ENCODE peak calls at places on chromosomes 1 and 21, in five cellular contexts. T is left lung, N is WTC11, J is coronary artery, Y is heart left ventricle. Q is an unnamed sample.

GRCh38 chr1:53899708-53900107 is 5.7 kb downstream of the DIO1 start:
- DNase-seq in T (no peak), N (no peak), J (no peak), Y (no peak), Q (no peak)

GRCh38 chr1:161725888-161726630 is 4.7 kb downstream of the FCRLB start:
- DNase-seq in T (peak), N (peak), J (peak), Y (peak), Q (peak)

GRCh38 chr1:233294991-233295774 is at the start of gene PCNX2:
- DNase-seq in T (peak), N (peak), J (no peak), Y (no peak), Q (peak)

GRCh38 chr21:36035381-36035791 is 24.9 kb downstream of the SETD4 start:
- DNase-seq in T (no peak), N (peak), J (no peak), Y (no peak), Q (no peak)

GRCh38 chr1:171610385-171610784 is 11.7 kb upstream of the MYOCOS start:
- DNase-seq in T (no peak), N (no peak), J (no peak), Y (no peak), Q (no peak)

GRCh38 chr1:87436534-87436933 is 107.9 kb downstream of the LMO4 start:
- DNase-seq in T (no peak), N (no peak), J (no peak), Y (peak), Q (no peak)

GRCh38 chr1:172136925-172137324 is 283.6 kb upstream of the C1orf105 start:
- DNase-seq in T (no peak), N (no peak), J (no peak), Y (no peak), Q (no peak)

GRCh38 chr1:232147215-232147614 is 482.7 kb downstream of the SIPA1L2 start:
- DNase-seq in T (no peak), N (no peak), J (no peak), Y (no peak), Q (no peak)

GRCh38 chr21:15015622-15016471 is 49.0 kb downstream of the NRIP1 start:
- DNase-seq in T (no peak), N (no peak), J (no peak), Y (no peak), Q (no peak)

GRCh38 chr1:218553197-218553596 is 208.1 kb downstream of the TGFB2 start:
- DNase-seq in T (no peak), N (no peak), J (no peak), Y (no peak), Q (no peak)

DNA sequence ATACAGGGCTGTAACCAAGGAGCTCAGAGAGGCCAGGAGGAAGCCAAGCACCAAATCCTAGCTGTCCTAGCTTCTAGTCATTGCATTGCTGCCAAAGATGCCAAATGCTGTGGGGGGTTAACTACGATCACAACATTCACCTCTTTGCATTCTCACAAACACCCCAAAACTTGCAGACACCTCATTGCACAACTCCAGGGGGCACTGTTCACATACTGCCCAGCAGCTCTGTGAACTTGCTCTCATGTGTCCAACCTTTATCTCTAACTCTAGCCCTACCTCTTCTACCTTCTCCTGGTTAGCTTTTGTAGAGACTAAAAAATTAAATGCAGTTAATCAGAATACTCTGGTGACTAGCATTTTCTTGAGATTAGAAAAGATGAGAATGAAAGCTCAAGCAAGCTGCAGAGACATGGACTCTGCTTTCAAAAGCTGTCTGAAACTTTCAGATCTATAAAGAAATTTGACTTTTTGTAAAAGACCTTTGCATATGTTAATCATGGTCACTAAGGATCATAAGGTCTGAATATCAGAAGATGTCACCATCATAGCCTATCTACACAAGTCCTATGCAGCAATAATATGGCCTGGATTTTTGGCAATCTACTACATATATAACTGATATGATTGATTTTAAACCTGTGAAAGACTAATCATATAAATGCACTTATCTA is 14.0 kb upstream of the KIF14 start:
- DNase-seq in T (no peak), N (no peak), J (no peak), Y (no peak), Q (no peak)
- TF ChIP-seq CTCF in T (no peak), N (no peak), J (no peak), Y (no peak), Q (peak)

GRCh38 chr21:25421327-25422028 is 185.8 kb downstream of the MRPL39 start:
- DNase-seq in T (no peak), N (peak), J (no peak), Y (no peak), Q (peak)
- TF ChIP-seq CTCF in T (peak), N (peak), J (no peak), Y (peak), Q (peak)

GRCh38 chr1:69455718-69456117 is 112.0 kb upstream of the LRRC7 start:
- DNase-seq in T (no peak), N (no peak), J (no peak), Y (no peak), Q (no peak)

GRCh38 chr1:69459244-69459643 is 108.5 kb upstream of the LRRC7 start:
- DNase-seq in T (no peak), N (no peak), J (no peak), Y (no peak), Q (no peak)
- TF ChIP-seq CTCF in T (no peak), N (no peak), J (no peak), Y (no peak), Q (no peak)

GRCh38 chr1:210328746-210329488 is at the start of gene HHAT:
- DNase-seq in T (peak), N (peak), J (peak), Y (peak), Q (peak)
- TF ChIP-seq CTCF in T (no peak), N (no peak), J (no peak), Y (peak), Q (no peak)

GRCh38 chr1:77797991-77798390 is 18.5 kb downstream of the MIGA1 start:
- DNase-seq in T (no peak), N (no peak), J (no peak), Y (no peak), Q (no peak)

GRCh38 chr1:77802026-77802425 is 22.6 kb downstream of the MIGA1 start:
- DNase-seq in T (no peak), N (no peak), J (no peak), Y (no peak), Q (no peak)

GRCh38 chr1:77794550-77794949 is 15.1 kb downstream of the MIGA1 start:
- DNase-seq in T (no peak), N (no peak), J (no peak), Y (no peak), Q (no peak)

DNA sequence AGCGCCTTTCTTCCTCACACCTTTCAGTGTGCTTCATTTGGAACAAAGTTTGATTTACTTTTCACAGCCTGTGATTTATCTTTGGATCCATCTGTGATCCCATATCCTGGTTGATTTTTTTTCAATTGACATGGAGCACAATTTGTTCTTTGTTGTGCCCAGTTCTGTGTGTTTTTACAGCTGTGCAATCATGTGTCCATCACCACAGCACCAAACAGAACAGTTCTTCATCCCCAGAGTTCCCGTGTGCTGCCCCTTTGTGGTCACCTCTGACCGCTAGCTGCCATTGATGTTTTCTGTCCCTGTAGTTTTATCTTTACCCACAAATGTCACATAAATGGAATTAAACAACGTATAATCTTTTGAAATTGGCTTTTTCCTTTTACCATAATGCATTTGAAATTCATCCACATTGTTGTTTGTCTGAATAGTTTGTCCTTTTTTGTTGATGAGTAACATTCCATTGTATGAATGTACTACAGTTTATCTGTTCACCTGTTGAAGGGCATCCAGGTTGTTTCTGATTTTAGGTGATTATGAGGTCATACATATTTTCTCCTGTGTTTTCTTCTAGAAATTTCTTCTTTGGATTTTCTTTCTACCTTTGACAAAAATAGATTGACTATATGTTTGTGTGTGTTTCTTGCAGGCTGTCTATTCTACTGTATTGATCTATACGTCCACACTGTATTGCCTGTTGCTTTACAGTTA is 17.4 kb downstream of the MIGA1 start:
- DNase-seq in T (no peak), N (no peak), J (no peak), Y (no peak), Q (no peak)
- TF ChIP-seq CTCF in T (no peak), N (no peak), J (no peak), Y (no peak), Q (no peak)

GRCh38 chr1:13730751-13731482 is 30.9 kb downstream of the PRDM2 start:
- DNase-seq in T (peak), N (no peak), J (no peak), Y (no peak), Q (peak)
- TF ChIP-seq CTCF in T (no peak), N (no peak), J (no peak), Y (no peak), Q (no peak)

DNA sequence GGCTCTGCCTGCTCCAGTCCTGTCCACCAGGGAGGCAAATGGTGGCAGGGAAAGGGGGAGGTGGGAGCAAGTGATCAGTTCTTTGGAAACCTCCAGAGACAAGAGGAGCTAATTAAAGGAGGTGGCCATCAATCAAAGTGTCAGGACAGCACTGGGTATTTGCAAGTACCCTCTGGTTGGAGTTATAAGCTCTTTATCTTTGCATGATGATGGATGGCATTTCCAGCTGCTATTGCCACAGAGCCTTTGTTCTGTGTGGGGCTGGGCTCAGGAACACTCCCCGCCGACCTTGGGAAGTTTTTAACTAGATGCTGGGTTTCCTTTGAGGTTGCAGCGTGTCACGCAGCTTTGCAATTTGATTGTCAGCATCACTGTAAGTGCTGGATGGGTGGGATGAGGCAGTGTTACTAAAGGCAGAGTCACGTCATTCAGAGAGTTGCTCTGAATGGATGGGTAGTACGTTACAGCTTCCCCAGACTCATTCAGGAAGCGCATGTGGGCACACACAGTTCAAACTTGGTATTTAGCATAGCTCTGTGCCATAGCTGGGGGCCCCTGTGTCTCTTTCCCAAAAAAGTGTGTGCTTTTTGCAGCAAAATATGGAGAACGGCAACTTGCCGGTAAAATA is 68.9 kb downstream of the CNIH3 start:
- DNase-seq in T (no peak), N (no peak), J (no peak), Y (no peak), Q (no peak)
- TF ChIP-seq CTCF in T (no peak), N (no peak), J (no peak), Y (no peak), Q (no peak)

DNA sequence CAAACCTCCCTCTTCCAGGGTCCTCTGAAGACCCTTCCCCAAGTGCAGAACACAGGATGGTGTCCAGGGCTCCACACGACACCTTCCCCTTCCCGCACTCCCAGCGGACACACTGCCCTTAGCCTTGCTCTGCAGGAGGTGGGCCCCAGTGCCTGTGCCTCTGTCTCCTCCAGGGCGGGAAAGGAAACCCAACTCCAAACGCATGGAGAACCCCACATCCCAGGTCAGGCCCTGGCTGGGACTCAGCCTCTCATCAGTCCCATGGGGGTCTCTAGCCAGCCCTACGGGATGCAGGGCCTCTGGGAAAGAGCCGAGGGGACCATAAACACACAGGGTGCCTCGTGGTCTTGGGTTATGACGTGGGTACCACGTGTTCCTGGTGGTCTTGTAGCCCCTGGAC is 5.6 kb upstream of the SMYD3 start:
- DNase-seq in T (peak), N (no peak), J (no peak), Y (no peak), Q (no peak)
- TF ChIP-seq CTCF in T (no peak), N (no peak), J (no peak), Y (no peak), Q (no peak)

GRCh38 chr1:230086152-230086551 is 19.1 kb downstream of the GALNT2 start:
- DNase-seq in T (no peak), N (no peak), J (peak), Y (no peak), Q (no peak)

GRCh38 chr1:230087034-230087721 is 20.1 kb downstream of the GALNT2 start:
- DNase-seq in T (no peak), N (no peak), J (peak), Y (no peak), Q (no peak)

GRCh38 chr1:230083746-230084407 is 16.8 kb downstream of the GALNT2 start:
- DNase-seq in T (no peak), N (no peak), J (no peak), Y (no peak), Q (no peak)

GRCh38 chr1:230084408-230085177 is 17.6 kb downstream of the GALNT2 start:
- DNase-seq in T (no peak), N (no peak), J (peak), Y (peak), Q (no peak)

DNA sequence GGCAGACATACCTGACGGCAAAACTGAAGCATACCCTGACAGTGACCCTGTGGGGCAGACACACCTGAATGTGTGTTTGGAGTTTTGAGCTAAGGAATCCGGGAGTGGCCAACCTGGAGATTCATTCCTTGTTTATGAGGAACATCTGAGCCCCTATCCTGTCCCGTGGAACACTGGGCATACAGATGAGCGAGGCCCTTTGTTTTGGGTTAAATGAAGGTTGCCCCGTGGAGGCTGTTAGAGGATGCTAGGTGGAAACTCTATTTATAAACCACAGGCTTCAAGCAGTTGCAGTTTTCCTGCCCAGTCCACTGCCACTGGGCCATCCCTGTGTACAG is 18.1 kb downstream of the GALNT2 start:
- DNase-seq in T (no peak), N (no peak), J (peak), Y (no peak), Q (no peak)
- TF ChIP-seq CTCF in T (no peak), N (no peak), J (no peak), Y (no peak), Q (no peak)

GRCh38 chr1:175604598-175604997 is 138.8 kb downstream of the TNR start:
- DNase-seq in T (no peak), N (no peak), J (no peak), Y (no peak), Q (no peak)
- TF ChIP-seq CTCF in T (no peak), N (no peak), J (no peak), Y (no peak), Q (no peak)